ENCODE peak calls at places on chromosomes 2 and 18, in nine cellular contexts. G is sigmoid colon, T is kidney epithelial cell, M is cardiac muscle cell, X is foreskin fibroblast, R is upper lobe of left lung, Z is epithelial cell of esophagus, Y is brain microvascular endothelial cell, A is Caco-2. S is an unnamed sample.
A peak's percentile ranks its signal among the peaks of the same experiment; 100 is the strongest.

GRCh38 chr2:191945623-191946022 is 98.7 kb upstream of the CAVIN2 start:
- DNase-seq in X (no peak), Y (no peak), R (no peak), G (no peak), M (no peak), Z (no peak), A (no peak), T (no peak), S (no peak)

GRCh38 chr2:196159223-196159892 is 12.0 kb downstream of the STK17B start:
- DNase-seq in X (no peak), Z (no peak), T (no peak), R (no peak), A (no peak), G (no peak), Y (no peak), M (no peak), S (no peak)

GRCh38 chr2:27765621-27766286 is 5.8 kb upstream of the MRPL33 start:
- DNase-seq in T (peak; percentile 87), R (peak; percentile 81), X (no peak), M (peak; percentile 83), Z (no peak), A (peak; percentile 96), G (peak; percentile 68), Y (no peak), S (no peak)

GRCh38 chr2:62284471-62284870 is 88.6 kb downstream of the B3GNT2 start:
- DNase-seq in Y (no peak), Z (no peak), A (no peak), T (no peak), G (no peak), X (no peak), M (no peak), R (no peak), S (no peak)

GRCh38 chr2:179049546-179050311 is at the start of gene CCDC141:
- DNase-seq in Y (peak; percentile 7), Z (no peak), G (no peak), A (peak; percentile 73), X (no peak), T (no peak), M (peak; percentile 16), R (peak; percentile 41), S (no peak)

GRCh38 chr2:41595235-41595634 is 452.6 kb upstream of the PKDCC start:
- DNase-seq in A (no peak), X (no peak), R (no peak), T (no peak), M (peak; percentile 33), G (no peak), Z (peak; percentile 14), Y (no peak), S (no peak)

GRCh38 chr2:165469417-165469816 is at the start of gene CSRNP3:
- DNase-seq in M (peak; percentile 91), Y (peak; percentile 90), T (peak; percentile 74), A (peak; percentile 71), R (peak; percentile 70), X (peak; percentile 69), G (peak; percentile 84), Z (peak; percentile 89), S (peak; percentile 31)

GRCh38 chr18:35376742-35377695 is at the start of gene ZNF396:
- DNase-seq in Y (peak; percentile 25), R (peak; percentile 92), Z (peak; percentile 54), X (peak; percentile 40), G (peak; percentile 92), A (peak; percentile 71), T (peak; percentile 19), M (peak; percentile 72), S (no peak)

GRCh38 chr2:240933966-240934700 is 28.0 kb downstream of the CROCC2 start:
- DNase-seq in M (no peak), G (peak; percentile 47), X (no peak), T (no peak), A (no peak), Z (no peak), R (no peak), Y (no peak), S (no peak)

GRCh38 chr2:239188536-239188935 is 212.3 kb downstream of the HDAC4 start:
- DNase-seq in Z (no peak), Y (no peak), M (no peak), R (peak; percentile 14), A (no peak), T (no peak), X (no peak), G (peak; percentile 53), S (no peak)

GRCh38 chr2:69703189-69703588 is 38.7 kb upstream of the ANXA4 start:
- DNase-seq in Z (no peak), X (no peak), M (peak; percentile 15), A (no peak), Y (no peak), G (no peak), T (no peak), R (no peak), S (no peak)

GRCh38 chr18:55189972-55190371 is 230.7 kb upstream of the CCDC68 start:
- DNase-seq in T (no peak), M (no peak), G (no peak), R (no peak), Z (no peak), Y (no peak), X (no peak), A (peak; percentile 66), S (no peak)

GRCh38 chr2:165776796-165777195 is 17.3 kb downstream of the GALNT3 start:
- DNase-seq in Y (no peak), G (no peak), Z (no peak), R (no peak), T (no peak), A (no peak), M (no peak), X (no peak), S (no peak)

GRCh38 chr2:33340265-33340664 is 136.2 kb upstream of the RASGRP3 start:
- DNase-seq in G (peak; percentile 84), R (no peak), X (no peak), T (no peak), Z (no peak), A (no peak), Y (peak; percentile 53), M (peak; percentile 46), S (no peak)

GRCh38 chr2:200081221-200081620 is 125.8 kb downstream of the MAIP1 start:
- DNase-seq in Y (no peak), R (no peak), X (no peak), Z (no peak), G (no peak), M (no peak), A (no peak), T (peak; percentile 87), S (no peak)

GRCh38 chr2:120586507-120587283 is 149.0 kb upstream of the GLI2 start:
- DNase-seq in T (no peak), Y (no peak), M (peak; percentile 19), Z (no peak), A (no peak), R (no peak), X (no peak), G (no peak), S (no peak)

GRCh38 chr2:3280197-3280596 is 97.4 kb downstream of the EIPR1 start:
- DNase-seq in R (peak; percentile 11), T (no peak), X (no peak), Y (no peak), M (no peak), G (peak; percentile 35), Z (no peak), A (no peak), S (no peak)

GRCh38 chr18:55927831-55928230 is 339.8 kb upstream of the TCF4 start:
- DNase-seq in G (no peak), R (no peak), A (no peak), Y (no peak), T (no peak), Z (no peak), M (peak; percentile 21), X (peak; percentile 30), S (no peak)

GRCh38 chr2:42142476-42143184 is 26.5 kb upstream of the EML4 start:
- DNase-seq in R (peak; percentile 79), A (no peak), G (no peak), Y (peak; percentile 40), M (peak; percentile 79), T (no peak), Z (no peak), X (no peak), S (no peak)

GRCh38 chr2:88060907-88061275 is 5.3 kb upstream of the KRCC1 start:
- DNase-seq in T (no peak), Z (no peak), G (no peak), A (no peak), R (no peak), X (no peak), Y (no peak), M (no peak), S (no peak)

DNA sequence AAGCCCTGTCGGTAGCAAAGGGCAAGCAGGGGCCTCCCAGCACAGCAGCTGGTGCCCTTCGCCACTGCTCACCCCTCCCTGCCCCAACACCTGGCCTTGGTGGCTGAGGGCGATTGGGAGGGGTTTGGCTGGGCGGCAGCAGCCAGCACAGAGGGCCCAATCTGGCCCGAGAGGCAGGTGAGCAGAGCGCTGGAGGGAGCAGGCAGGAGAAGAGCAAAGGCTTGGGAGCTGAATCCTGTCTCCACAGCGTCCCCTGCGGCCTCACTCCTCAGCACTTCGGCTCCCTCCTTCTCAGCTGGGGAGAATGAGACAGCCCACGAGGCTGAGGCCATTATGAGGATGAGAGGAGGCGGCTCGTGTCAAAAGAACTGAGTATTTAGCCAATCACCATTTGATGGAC is 74.9 kb upstream of the TAF1B start:
- DNase-seq in Y (no peak), R (no peak), G (no peak), M (no peak), T (no peak), Z (no peak), X (no peak), A (no peak), S (no peak)
- TF ChIP-seq CTCF in Y (peak; percentile 59), R (no peak), G (no peak), M (no peak), T (peak; percentile 65), Z (no peak), X (no peak), A (peak; percentile 11), S (no peak)

GRCh38 chr18:985301-985700 is 80.6 kb downstream of the ADCYAP1 start:
- DNase-seq in Z (no peak), R (no peak), G (no peak), T (no peak), M (no peak), A (no peak), Y (no peak), X (no peak), S (no peak)
- H3K4me3 ChIP-seq in Z (no peak overlapping the region), R (no peak overlapping the region), G (no peak overlapping the region), T (no peak overlapping the region), M (no peak overlapping the region), A (no peak overlapping the region), Y (no peak overlapping the region), X (no peak overlapping the region), S (no peak overlapping the region)

DNA sequence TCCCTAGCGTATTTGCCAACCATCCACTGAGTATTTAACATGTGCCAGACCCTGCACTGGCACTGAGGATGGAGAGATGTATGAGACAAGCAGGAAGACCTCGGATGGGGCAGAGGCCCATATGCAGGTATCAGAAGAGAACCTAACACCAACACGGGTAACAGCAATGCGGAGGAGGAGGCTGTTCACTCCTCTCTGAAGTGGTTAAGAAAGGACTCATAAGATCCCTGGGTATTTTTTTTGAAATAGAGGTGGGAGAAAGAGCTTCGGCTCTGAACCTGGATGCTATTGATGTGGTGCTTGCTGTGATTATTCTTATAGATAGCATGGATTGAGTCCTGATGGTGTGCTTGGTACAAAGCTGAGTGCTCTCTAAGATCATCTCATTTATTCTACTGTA is 418.3 kb downstream of the LPIN1 start:
- DNase-seq in T (no peak), Z (no peak), A (no peak), Y (no peak), X (no peak), G (no peak), R (no peak), M (no peak), S (no peak)
- TF ChIP-seq CTCF in T (no peak), Z (no peak), A (no peak), Y (no peak), X (no peak), G (no peak), R (no peak), M (no peak), S (no peak)

GRCh38 chr2:232111551-232111950 is 150.0 kb downstream of the DIS3L2 start:
- DNase-seq in A (no peak), T (no peak), M (no peak), X (no peak), Z (no peak), Y (no peak), R (no peak), G (no peak), S (no peak)
- H3K4me3 ChIP-seq in A (no peak overlapping the region), T (no peak overlapping the region), M (no peak overlapping the region), X (no peak overlapping the region), Z (no peak overlapping the region), Y (no peak overlapping the region), R (no peak overlapping the region), G (no peak overlapping the region), S (no peak overlapping the region)